ENCODE peak calls at places on chromosome 12, in six cellular contexts. One of them, this sample, is unnamed.

GRCh38 chr12:104410326-104410725 is 46.4 kb upstream of the CHST11 start:
- DNase-seq in IMR-90: no peak
- DNase-seq in astrocyte of the spinal cord: no peak
- DNase-seq in kidney epithelial cell: no peak
- DNase-seq in choroid plexus epithelial cell: no peak
- DNase-seq in Peyer's patch: no peak
- DNase-seq in this sample: no peak

GRCh38 chr12:67705394-67706370 is 57.1 kb downstream of the DYRK2 start:
- DNase-seq in IMR-90: peak
- DNase-seq in astrocyte of the spinal cord: peak
- DNase-seq in kidney epithelial cell: peak
- DNase-seq in choroid plexus epithelial cell: peak
- DNase-seq in Peyer's patch: no peak
- DNase-seq in this sample: peak

GRCh38 chr12:2639020-2639298 is 155.8 kb upstream of the FKBP4 start:
- DNase-seq in IMR-90: no peak
- DNase-seq in astrocyte of the spinal cord: no peak
- DNase-seq in kidney epithelial cell: no peak
- DNase-seq in choroid plexus epithelial cell: no peak
- DNase-seq in Peyer's patch: peak
- DNase-seq in this sample: no peak

GRCh38 chr12:89648211-89648930 is 60.3 kb downstream of the ATP2B1 start:
- DNase-seq in IMR-90: peak
- DNase-seq in astrocyte of the spinal cord: no peak
- DNase-seq in kidney epithelial cell: no peak
- DNase-seq in choroid plexus epithelial cell: peak
- DNase-seq in Peyer's patch: no peak
- DNase-seq in this sample: no peak

GRCh38 chr12:69540606-69541386 is 44.5 kb upstream of the CCT2 start:
- DNase-seq in IMR-90: peak
- DNase-seq in astrocyte of the spinal cord: peak
- DNase-seq in kidney epithelial cell: no peak
- DNase-seq in choroid plexus epithelial cell: peak
- DNase-seq in Peyer's patch: no peak
- DNase-seq in this sample: peak

GRCh38 chr12:6852651-6853354 is 853 bp downstream of the USP5 start:
- DNase-seq in IMR-90: peak
- DNase-seq in astrocyte of the spinal cord: peak
- DNase-seq in kidney epithelial cell: no peak
- DNase-seq in choroid plexus epithelial cell: peak
- DNase-seq in Peyer's patch: no peak
- DNase-seq in this sample: no peak

GRCh38 chr12:56521590-56522371 is at the start of gene RBMS2:
- DNase-seq in IMR-90: peak
- DNase-seq in astrocyte of the spinal cord: peak
- DNase-seq in kidney epithelial cell: peak
- DNase-seq in choroid plexus epithelial cell: peak
- DNase-seq in Peyer's patch: peak
- DNase-seq in this sample: peak

GRCh38 chr12:28709996-28710685 is 438.9 kb upstream of the FAR2 start:
- DNase-seq in IMR-90: peak
- DNase-seq in astrocyte of the spinal cord: peak
- DNase-seq in kidney epithelial cell: no peak
- DNase-seq in choroid plexus epithelial cell: no peak
- DNase-seq in Peyer's patch: no peak
- DNase-seq in this sample: peak

GRCh38 chr12:107560194-107560905 is 125.2 kb upstream of the PWP1 start:
- DNase-seq in IMR-90: no peak
- DNase-seq in astrocyte of the spinal cord: no peak
- DNase-seq in kidney epithelial cell: no peak
- DNase-seq in choroid plexus epithelial cell: no peak
- DNase-seq in Peyer's patch: no peak
- DNase-seq in this sample: no peak

GRCh38 chr12:43957732-43958131 is 121.9 kb downstream of the TMEM117 start:
- DNase-seq in IMR-90: peak
- DNase-seq in astrocyte of the spinal cord: peak
- DNase-seq in kidney epithelial cell: peak
- DNase-seq in choroid plexus epithelial cell: peak
- DNase-seq in Peyer's patch: no peak
- DNase-seq in this sample: peak

GRCh38 chr12:40688085-40688725 is 4.0 kb upstream of the CNTN1 start:
- DNase-seq in IMR-90: no peak
- DNase-seq in astrocyte of the spinal cord: no peak
- DNase-seq in kidney epithelial cell: no peak
- DNase-seq in choroid plexus epithelial cell: no peak
- DNase-seq in Peyer's patch: no peak
- DNase-seq in this sample: no peak

GRCh38 chr12:12722351-12723146 is 5.4 kb downstream of the CDKN1B start:
- DNase-seq in IMR-90: peak
- DNase-seq in astrocyte of the spinal cord: peak
- DNase-seq in kidney epithelial cell: no peak
- DNase-seq in choroid plexus epithelial cell: peak
- DNase-seq in Peyer's patch: no peak
- DNase-seq in this sample: no peak

GRCh38 chr12:130765186-130765659 is 49.1 kb upstream of the RIMBP2 start:
- DNase-seq in IMR-90: peak
- DNase-seq in astrocyte of the spinal cord: peak
- DNase-seq in kidney epithelial cell: no peak
- DNase-seq in choroid plexus epithelial cell: peak
- DNase-seq in Peyer's patch: no peak
- DNase-seq in this sample: peak

GRCh38 chr12:130762319-130762675 is 46.2 kb upstream of the RIMBP2 start:
- DNase-seq in IMR-90: no peak
- DNase-seq in astrocyte of the spinal cord: no peak
- DNase-seq in kidney epithelial cell: no peak
- DNase-seq in choroid plexus epithelial cell: no peak
- DNase-seq in Peyer's patch: no peak
- DNase-seq in this sample: no peak

GRCh38 chr12:130764475-130765185 is 48.5 kb upstream of the RIMBP2 start:
- DNase-seq in IMR-90: peak
- DNase-seq in astrocyte of the spinal cord: peak
- DNase-seq in kidney epithelial cell: no peak
- DNase-seq in choroid plexus epithelial cell: peak
- DNase-seq in Peyer's patch: no peak
- DNase-seq in this sample: peak

GRCh38 chr12:130764073-130764472 is 48.0 kb upstream of the RIMBP2 start:
- DNase-seq in IMR-90: peak
- DNase-seq in astrocyte of the spinal cord: peak
- DNase-seq in kidney epithelial cell: no peak
- DNase-seq in choroid plexus epithelial cell: no peak
- DNase-seq in Peyer's patch: no peak
- DNase-seq in this sample: peak

DNA sequence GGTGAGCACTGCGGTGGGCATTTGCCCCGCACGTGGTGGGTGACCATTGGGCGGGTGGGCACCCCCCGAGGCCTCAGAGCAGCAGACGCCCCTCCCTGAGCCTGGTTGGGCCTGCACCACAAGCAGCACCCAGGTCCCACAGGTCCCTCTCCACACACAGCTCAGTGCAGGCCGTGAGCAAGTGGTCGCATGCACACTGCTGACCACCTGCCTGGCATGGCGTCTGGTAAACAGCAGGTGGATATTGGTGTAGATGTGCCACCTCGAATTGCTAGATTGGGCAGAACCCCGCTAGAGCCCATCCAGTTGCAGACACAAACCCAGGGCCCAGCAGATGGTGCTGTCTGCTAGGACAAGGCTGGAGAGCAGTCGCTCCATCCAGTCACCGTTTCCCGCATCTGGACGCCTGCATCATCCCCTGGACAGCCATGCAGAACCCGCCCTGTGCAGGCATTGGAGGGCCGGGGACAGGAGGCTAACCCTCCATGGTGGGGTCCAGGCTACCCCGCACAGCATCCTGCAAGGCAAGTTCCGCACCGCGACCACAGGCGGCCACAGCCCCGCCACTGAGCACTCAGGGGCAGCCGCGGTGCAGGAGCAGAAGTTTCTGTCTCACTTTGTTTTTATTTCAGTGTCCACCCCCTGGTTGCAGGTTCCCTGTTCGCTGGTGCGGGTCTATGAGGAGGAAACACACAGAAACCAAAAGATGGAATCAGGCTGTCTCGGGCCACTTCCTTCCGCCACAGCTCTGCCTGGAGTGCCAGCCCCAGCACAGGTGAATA is 45.6 kb upstream of the RIMBP2 start:
- DNase-seq in IMR-90: peak
- DNase-seq in astrocyte of the spinal cord: peak
- DNase-seq in kidney epithelial cell: no peak
- DNase-seq in choroid plexus epithelial cell: peak
- DNase-seq in Peyer's patch: no peak
- DNase-seq in this sample: peak
- TF ChIP-seq CTCF in IMR-90: peak
- TF ChIP-seq CTCF in astrocyte of the spinal cord: peak
- TF ChIP-seq CTCF in kidney epithelial cell: peak
- TF ChIP-seq CTCF in choroid plexus epithelial cell: peak
- TF ChIP-seq CTCF in Peyer's patch: no peak
- TF ChIP-seq CTCF in this sample: peak

GRCh38 chr12:119624971-119625370 is 31.4 kb downstream of the TMEM233 start:
- DNase-seq in IMR-90: no peak
- DNase-seq in astrocyte of the spinal cord: peak
- DNase-seq in kidney epithelial cell: no peak
- DNase-seq in choroid plexus epithelial cell: no peak
- DNase-seq in Peyer's patch: no peak
- DNase-seq in this sample: peak

GRCh38 chr12:119620490-119620889 is 26.9 kb downstream of the TMEM233 start:
- DNase-seq in IMR-90: no peak
- DNase-seq in astrocyte of the spinal cord: no peak
- DNase-seq in kidney epithelial cell: no peak
- DNase-seq in choroid plexus epithelial cell: no peak
- DNase-seq in Peyer's patch: no peak
- DNase-seq in this sample: no peak

GRCh38 chr12:119627686-119628085 is 34.1 kb downstream of the TMEM233 start:
- DNase-seq in IMR-90: no peak
- DNase-seq in astrocyte of the spinal cord: no peak
- DNase-seq in kidney epithelial cell: no peak
- DNase-seq in choroid plexus epithelial cell: no peak
- DNase-seq in Peyer's patch: no peak
- DNase-seq in this sample: no peak

GRCh38 chr12:119627019-119627643 is 33.6 kb downstream of the TMEM233 start:
- DNase-seq in IMR-90: no peak
- DNase-seq in astrocyte of the spinal cord: no peak
- DNase-seq in kidney epithelial cell: no peak
- DNase-seq in choroid plexus epithelial cell: no peak
- DNase-seq in Peyer's patch: no peak
- DNase-seq in this sample: no peak

GRCh38 chr12:119621878-119622277 is 28.3 kb downstream of the TMEM233 start:
- DNase-seq in IMR-90: no peak
- DNase-seq in astrocyte of the spinal cord: peak
- DNase-seq in kidney epithelial cell: no peak
- DNase-seq in choroid plexus epithelial cell: no peak
- DNase-seq in Peyer's patch: no peak
- DNase-seq in this sample: no peak
- H3K4me3 ChIP-seq in IMR-90: no peak
- H3K4me3 ChIP-seq in astrocyte of the spinal cord: no peak
- H3K4me3 ChIP-seq in kidney epithelial cell: no peak
- H3K4me3 ChIP-seq in choroid plexus epithelial cell: no peak
- H3K4me3 ChIP-seq in Peyer's patch: no peak
- H3K4me3 ChIP-seq in this sample: no peak

GRCh38 chr12:108573310-108573709 is 10.9 kb downstream of the ISCU start:
- DNase-seq in IMR-90: no peak
- DNase-seq in astrocyte of the spinal cord: no peak
- DNase-seq in kidney epithelial cell: no peak
- DNase-seq in choroid plexus epithelial cell: no peak
- DNase-seq in Peyer's patch: no peak
- DNase-seq in this sample: no peak

GRCh38 chr12:108571604-108572165 is 9.3 kb downstream of the ISCU start:
- DNase-seq in IMR-90: no peak
- DNase-seq in astrocyte of the spinal cord: no peak
- DNase-seq in kidney epithelial cell: no peak
- DNase-seq in choroid plexus epithelial cell: no peak
- DNase-seq in Peyer's patch: no peak
- DNase-seq in this sample: no peak

GRCh38 chr12:108572166-108572790 is 9.9 kb downstream of the ISCU start:
- DNase-seq in IMR-90: no peak
- DNase-seq in astrocyte of the spinal cord: no peak
- DNase-seq in kidney epithelial cell: no peak
- DNase-seq in choroid plexus epithelial cell: no peak
- DNase-seq in Peyer's patch: no peak
- DNase-seq in this sample: no peak

GRCh38 chr12:108568653-108569154 is 6.3 kb downstream of the ISCU start:
- DNase-seq in IMR-90: no peak
- DNase-seq in astrocyte of the spinal cord: no peak
- DNase-seq in kidney epithelial cell: no peak
- DNase-seq in choroid plexus epithelial cell: peak
- DNase-seq in Peyer's patch: no peak
- DNase-seq in this sample: no peak

DNA sequence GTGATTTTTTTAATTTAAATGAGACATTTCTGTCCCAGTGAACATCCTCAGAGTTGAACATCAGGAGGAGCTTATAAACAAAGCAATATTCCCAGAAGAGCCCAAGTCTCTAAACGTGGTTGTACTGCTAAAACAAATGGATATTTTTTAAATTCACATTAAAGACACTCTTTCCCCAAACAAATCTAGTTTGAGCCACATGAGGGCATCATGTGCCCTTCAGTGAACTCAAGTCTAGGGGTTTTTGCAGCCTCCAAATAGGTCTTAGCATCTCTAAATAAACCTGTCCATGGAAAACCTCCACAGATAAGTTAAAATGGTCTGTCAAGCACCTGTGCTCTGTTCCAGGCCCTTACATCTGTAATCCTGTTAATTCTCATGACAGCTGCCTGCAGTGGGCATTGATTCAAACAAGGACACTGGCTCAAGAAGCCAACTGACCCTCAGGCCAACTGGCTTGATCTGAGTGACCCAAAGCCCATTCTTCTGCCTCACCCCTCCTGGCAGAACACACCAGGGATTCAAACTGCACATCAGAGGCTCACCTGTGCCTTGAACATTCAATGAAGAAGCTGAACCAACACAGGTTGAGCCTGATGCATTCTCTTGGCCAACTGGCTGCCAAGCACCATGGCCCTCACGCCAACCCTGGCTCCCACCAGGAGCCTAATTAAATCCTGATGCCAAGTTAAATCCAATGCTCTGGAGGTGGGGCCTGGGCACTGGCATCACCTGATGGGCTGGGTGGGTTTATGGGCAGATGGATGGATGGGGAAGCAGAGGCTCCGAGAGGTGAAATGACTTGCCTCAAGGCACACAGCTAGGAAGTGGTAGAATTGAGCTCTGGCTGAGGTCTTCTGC is 8.6 kb downstream of the ISCU start:
- DNase-seq in IMR-90: peak
- DNase-seq in astrocyte of the spinal cord: peak
- DNase-seq in kidney epithelial cell: no peak
- DNase-seq in choroid plexus epithelial cell: peak
- DNase-seq in Peyer's patch: no peak
- DNase-seq in this sample: no peak
- TF ChIP-seq CTCF in IMR-90: peak
- TF ChIP-seq CTCF in astrocyte of the spinal cord: peak
- TF ChIP-seq CTCF in kidney epithelial cell: peak
- TF ChIP-seq CTCF in choroid plexus epithelial cell: peak
- TF ChIP-seq CTCF in Peyer's patch: no peak
- TF ChIP-seq CTCF in this sample: peak

DNA sequence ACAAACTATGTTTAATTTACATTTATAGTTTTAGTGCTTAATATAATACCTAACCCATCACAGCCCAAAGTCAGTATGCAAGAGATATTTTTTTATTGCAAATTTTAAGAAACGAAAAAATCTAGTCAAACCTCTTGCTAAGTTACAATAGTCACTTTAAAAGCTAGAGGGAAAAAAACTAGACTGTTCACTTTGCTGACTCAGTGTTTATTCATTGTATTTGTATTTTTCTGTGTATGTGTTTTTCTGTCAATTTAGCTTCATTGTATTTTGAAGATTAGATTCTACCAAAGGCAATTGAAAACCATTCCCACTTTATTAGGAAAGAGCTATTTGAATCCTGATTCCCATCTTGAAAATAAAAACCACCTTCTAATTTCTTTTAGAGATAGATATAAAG is 891.5 kb downstream of the SLC16A7 start:
- DNase-seq in IMR-90: no peak
- DNase-seq in astrocyte of the spinal cord: no peak
- DNase-seq in kidney epithelial cell: no peak
- DNase-seq in choroid plexus epithelial cell: no peak
- DNase-seq in Peyer's patch: no peak
- DNase-seq in this sample: no peak
- H3K4me3 ChIP-seq in IMR-90: no peak
- H3K4me3 ChIP-seq in astrocyte of the spinal cord: no peak
- H3K4me3 ChIP-seq in kidney epithelial cell: no peak
- H3K4me3 ChIP-seq in choroid plexus epithelial cell: no peak
- H3K4me3 ChIP-seq in Peyer's patch: no peak
- H3K4me3 ChIP-seq in this sample: no peak